ENCODE peak calls at places on chromosomes 7 and 10, in six cellular contexts. U is transverse colon, W is upper lobe of left lung, S is HCT116, R is spleen, D is H1. N is an unnamed sample.

GRCh38 chr10:119602241-119603095 is 5.7 kb upstream of the TIAL1 start:
- DNase-seq in W (no peak), R (peak), S (peak), U (peak), D (peak), N (no peak)

GRCh38 chr7:27723086-27723485 is 16.9 kb upstream of the TAX1BP1 start:
- DNase-seq in W (no peak), S (no peak), R (no peak), D (no peak), U (no peak), N (peak)

GRCh38 chr7:75739796-75740672 is 1.3 kb upstream of the HIP1 start:
- DNase-seq in U (no peak), W (no peak), D (no peak), S (no peak), R (no peak), N (no peak)

GRCh38 chr7:70681847-70682350 is 450.0 kb upstream of the GALNT17 start:
- DNase-seq in S (no peak), W (no peak), U (no peak), D (no peak), R (no peak), N (no peak)

GRCh38 chr10:7408003-7408493 is 2.8 kb downstream of the SFMBT2 start:
- DNase-seq in W (peak), S (no peak), R (peak), U (peak), D (peak), N (no peak)

GRCh38 chr10:60883187-60883586 is 60.8 kb downstream of the RHOBTB1 start:
- DNase-seq in D (no peak), U (peak), W (no peak), S (peak), R (no peak), N (peak)

GRCh38 chr7:50303894-50304157 is 690 bp upstream of the IKZF1 start:
- DNase-seq in U (no peak), R (peak), W (peak), D (no peak), S (no peak), N (no peak)

GRCh38 chr10:17836917-17837316 is 27.8 kb downstream of the MRC1 start:
- DNase-seq in R (no peak), D (peak), W (no peak), S (no peak), U (peak), N (peak)

GRCh38 chr7:50739744-50740455 is 42.8 kb downstream of the GRB10 start:
- DNase-seq in W (no peak), U (no peak), D (no peak), S (no peak), R (peak), N (no peak)

GRCh38 chr7:122092964-122093797 is 50.9 kb downstream of the AASS start:
- DNase-seq in D (peak), U (peak), S (peak), W (no peak), R (no peak), N (peak)

GRCh38 chr10:21526184-21526951 is 886 bp upstream of the SKIDA1 start:
- DNase-seq in U (peak), D (peak), R (peak), S (no peak), W (peak), N (peak)

GRCh38 chr7:45347804-45348203 is 190.2 kb downstream of the RAMP3 start:
- DNase-seq in U (no peak), W (no peak), R (no peak), S (no peak), D (no peak), N (no peak)

GRCh38 chr10:109698888-109699685 is 224.2 kb downstream of the XPNPEP1 start:
- DNase-seq in S (no peak), U (no peak), D (no peak), R (no peak), W (no peak), N (no peak)

GRCh38 chr7:103928581-103928980 is 60.9 kb downstream of the RELN start:
- DNase-seq in S (no peak), W (no peak), U (no peak), R (no peak), D (no peak), N (no peak)

GRCh38 chr10:110365356-110366143 is 60.8 kb upstream of the SMNDC1 start:
- DNase-seq in S (no peak), W (no peak), D (no peak), U (no peak), R (no peak), N (no peak)

GRCh38 chr10:12788277-12788676 is 213.2 kb downstream of the CCDC3 start:
- DNase-seq in S (no peak), W (no peak), R (no peak), D (no peak), U (no peak), N (no peak)

GRCh38 chr10:17910144-17910789 is 41.5 kb upstream of the SLC39A12 start:
- DNase-seq in S (peak), U (peak), R (no peak), W (no peak), D (peak), N (no peak)

GRCh38 chr10:111873041-111873440 is 310.5 kb downstream of the GPAM start:
- DNase-seq in D (no peak), S (no peak), R (no peak), U (no peak), W (no peak), N (no peak)

GRCh38 chr7:143172354-143172753 is 10.9 kb upstream of the TAS2R39 start:
- DNase-seq in U (peak), W (peak), D (no peak), S (no peak), R (no peak), N (peak)

GRCh38 chr7:32941181-32941995 is 15.9 kb upstream of the FKBP9 start:
- DNase-seq in U (no peak), D (no peak), S (no peak), W (no peak), R (no peak), N (no peak)

GRCh38 chr10:75111906-75112703 is 649 bp downstream of the SAMD8 start:
- DNase-seq in U (peak), W (peak), D (peak), R (peak), S (peak), N (peak)

GRCh38 chr7:1314021-1314907 is 81.6 kb downstream of the UNCX start:
- DNase-seq in D (peak), S (no peak), U (no peak), W (peak), R (peak), N (no peak)

GRCh38 chr10:19488592-19489280 is 327.5 kb upstream of the PLXDC2 start:
- DNase-seq in R (peak), D (peak), S (no peak), W (peak), U (peak), N (no peak)

GRCh38 chr7:151428393-151429231 is 11.3 kb downstream of the CRYGN start:
- DNase-seq in U (no peak), R (peak), S (no peak), D (peak), W (peak), N (no peak)

GRCh38 chr10:47040041-47040491 is 128.8 kb downstream of the PTPN20 start:
- DNase-seq in U (no peak), D (no peak), S (no peak), R (peak), W (no peak), N (no peak)

GRCh38 chr7:23383225-23383624 is 84.1 kb downstream of the MALSU1 start:
- DNase-seq in R (no peak), S (no peak), U (no peak), D (no peak), W (no peak), N (no peak)

GRCh38 chr10:119393421-119393820 is 149.1 kb downstream of the RGS10 start:
- DNase-seq in D (no peak), W (no peak), S (no peak), U (no peak), R (no peak), N (no peak)

GRCh38 chr10:43236176-43236850 is 30.6 kb downstream of the RASGEF1A start:
- DNase-seq in U (no peak), D (no peak), S (no peak), R (no peak), W (no peak), N (no peak)

GRCh38 chr7:108190891-108191290 is 60.7 kb upstream of the LAMB4 start:
- DNase-seq in D (no peak), W (no peak), R (no peak), U (no peak), S (no peak), N (no peak)

GRCh38 chr10:49135575-49136313 is 1.9 kb upstream of the FAM170B start:
- DNase-seq in R (no peak), U (no peak), D (no peak), S (no peak), W (no peak), N (no peak)

GRCh38 chr7:137091396-137091795 is 222.9 kb downstream of the CHRM2 start:
- DNase-seq in R (no peak), D (no peak), U (no peak), S (no peak), W (no peak), N (no peak)

GRCh38 chr7:6533893-6534804 is 17.1 kb downstream of the GRID2IP start:
- DNase-seq in W (no peak), U (peak), R (no peak), D (no peak), S (no peak), N (no peak)

GRCh38 chr10:78263521-78263988 is 229.9 kb downstream of the RPS24 start:
- DNase-seq in U (no peak), W (no peak), S (no peak), D (no peak), R (peak), N (no peak)

GRCh38 chr7:32489788-32490126 is 423 bp downstream of the LSM5 start:
- DNase-seq in D (no peak), W (no peak), S (no peak), R (no peak), U (no peak), N (no peak)

GRCh38 chr7:35405461-35405860 is 151.6 kb upstream of the TBX20 start:
- DNase-seq in D (no peak), U (no peak), S (no peak), R (no peak), W (no peak), N (no peak)

GRCh38 chr10:8298871-8299570 is 244.5 kb downstream of the GATA3 start:
- DNase-seq in U (no peak), S (no peak), R (no peak), D (no peak), W (no peak), N (no peak)

GRCh38 chr7:143408686-143409551 is at the start of gene EPHA1:
- DNase-seq in R (no peak), U (peak), S (peak), W (peak), D (peak), N (peak)

DNA sequence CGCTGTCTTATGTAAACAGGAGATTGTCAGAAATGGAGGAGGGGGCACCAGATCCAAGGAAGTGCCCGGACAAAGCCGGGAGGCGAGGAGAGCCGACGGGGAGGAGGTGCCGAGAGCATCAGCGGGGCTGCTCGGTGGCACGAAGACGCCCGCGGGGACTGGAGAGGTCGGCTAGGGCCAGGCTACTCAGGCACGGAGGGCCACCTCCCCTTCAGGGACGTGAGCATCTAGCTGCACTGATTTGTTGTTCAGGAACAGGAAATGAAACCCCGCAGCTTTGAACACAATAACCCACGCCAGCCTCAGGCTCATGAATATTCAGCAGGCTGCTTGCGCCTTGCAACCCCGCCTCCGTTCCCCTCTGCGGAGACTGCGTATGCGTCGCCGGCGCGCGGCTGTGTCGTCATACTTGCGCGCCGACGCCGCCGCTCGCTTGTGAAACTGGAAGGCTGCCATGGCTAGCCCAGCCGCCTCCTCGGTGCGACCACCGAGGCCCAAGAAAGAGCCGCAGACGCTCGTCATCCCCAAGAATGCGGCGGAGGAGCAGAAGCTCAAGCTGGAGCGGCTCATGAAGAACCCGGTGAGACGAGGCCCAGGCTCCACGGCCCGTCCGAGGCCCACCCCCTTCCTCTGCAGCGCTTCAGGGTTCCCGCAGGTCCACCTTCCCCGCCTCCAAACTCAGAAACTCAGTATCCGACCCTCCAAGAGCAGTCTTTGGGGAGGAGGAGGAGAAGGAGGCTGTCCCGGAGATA is at the start of gene PRKRIP1:
- DNase-seq in S (peak), W (peak), R (peak), D (peak), U (peak), N (peak)
- TF ChIP-seq POLR2A in S (no peak), W (peak), R (no peak), D (peak), U (peak), N (no peak)

GRCh38 chr10:69320521-69320920 is 42.2 kb downstream of the HK1 start:
- DNase-seq in D (no peak), W (no peak), R (peak), S (no peak), U (no peak), N (no peak)

GRCh38 chr10:69317175-69318086 is 39.1 kb downstream of the HK1 start:
- DNase-seq in R (peak), W (no peak), D (no peak), S (no peak), U (no peak), N (no peak)

GRCh38 chr10:69318087-69318996 is 40.0 kb downstream of the HK1 start:
- DNase-seq in W (peak), U (peak), R (peak), D (peak), S (peak), N (peak)

GRCh38 chr10:69319911-69320316 is 41.6 kb downstream of the HK1 start:
- DNase-seq in S (no peak), R (peak), D (no peak), W (no peak), U (no peak), N (no peak)

DNA sequence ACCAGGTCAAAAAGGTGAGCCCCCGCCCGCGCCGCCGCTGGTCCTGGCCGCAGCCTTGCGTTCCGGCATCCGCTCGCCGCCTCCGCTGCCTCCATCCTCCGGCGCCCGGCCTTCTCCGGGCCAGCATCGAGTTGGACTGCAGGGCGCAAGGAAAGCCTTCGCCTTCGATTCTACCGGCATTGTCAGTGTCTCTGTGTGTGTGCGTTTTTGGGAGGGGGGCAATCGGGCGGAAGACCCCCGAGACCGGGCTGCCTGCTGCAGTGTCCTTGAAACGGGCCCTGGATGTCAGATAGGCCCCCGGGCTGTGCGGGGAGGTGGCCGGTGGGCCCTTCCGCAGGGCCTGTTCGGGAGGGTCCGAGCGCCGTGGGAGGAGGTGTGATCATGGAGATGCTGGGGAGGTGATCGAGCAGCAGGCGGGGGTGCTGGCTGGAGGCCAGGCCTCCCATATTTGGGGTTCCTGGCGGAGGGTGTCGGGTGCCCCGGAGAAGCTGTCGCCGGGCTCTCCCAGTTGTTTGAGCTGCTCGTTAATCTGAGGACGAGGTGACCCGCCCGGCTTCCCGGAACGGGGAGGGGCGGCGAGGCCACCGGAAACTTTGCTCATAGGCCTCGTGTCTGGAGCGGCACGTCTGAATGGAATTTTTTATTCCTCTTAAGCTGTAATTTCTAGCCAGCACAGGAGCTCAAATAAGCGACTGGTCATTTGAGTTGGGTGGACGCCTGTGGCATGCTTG is 40.9 kb downstream of the HK1 start:
- DNase-seq in D (no peak), R (peak), U (peak), S (no peak), W (peak), N (peak)
- TF ChIP-seq POLR2AphosphoS5 in D (no peak), R (peak), U (peak), S (no peak), W (peak), N (peak)

GRCh38 chr7:132087421-132087820 is 488.8 kb downstream of the PLXNA4 start:
- DNase-seq in W (no peak), D (no peak), R (no peak), S (no peak), U (no peak), N (no peak)
- TF ChIP-seq CTCF in W (no peak), D (no peak), R (no peak), S (no peak), U (no peak), N (no peak)

DNA sequence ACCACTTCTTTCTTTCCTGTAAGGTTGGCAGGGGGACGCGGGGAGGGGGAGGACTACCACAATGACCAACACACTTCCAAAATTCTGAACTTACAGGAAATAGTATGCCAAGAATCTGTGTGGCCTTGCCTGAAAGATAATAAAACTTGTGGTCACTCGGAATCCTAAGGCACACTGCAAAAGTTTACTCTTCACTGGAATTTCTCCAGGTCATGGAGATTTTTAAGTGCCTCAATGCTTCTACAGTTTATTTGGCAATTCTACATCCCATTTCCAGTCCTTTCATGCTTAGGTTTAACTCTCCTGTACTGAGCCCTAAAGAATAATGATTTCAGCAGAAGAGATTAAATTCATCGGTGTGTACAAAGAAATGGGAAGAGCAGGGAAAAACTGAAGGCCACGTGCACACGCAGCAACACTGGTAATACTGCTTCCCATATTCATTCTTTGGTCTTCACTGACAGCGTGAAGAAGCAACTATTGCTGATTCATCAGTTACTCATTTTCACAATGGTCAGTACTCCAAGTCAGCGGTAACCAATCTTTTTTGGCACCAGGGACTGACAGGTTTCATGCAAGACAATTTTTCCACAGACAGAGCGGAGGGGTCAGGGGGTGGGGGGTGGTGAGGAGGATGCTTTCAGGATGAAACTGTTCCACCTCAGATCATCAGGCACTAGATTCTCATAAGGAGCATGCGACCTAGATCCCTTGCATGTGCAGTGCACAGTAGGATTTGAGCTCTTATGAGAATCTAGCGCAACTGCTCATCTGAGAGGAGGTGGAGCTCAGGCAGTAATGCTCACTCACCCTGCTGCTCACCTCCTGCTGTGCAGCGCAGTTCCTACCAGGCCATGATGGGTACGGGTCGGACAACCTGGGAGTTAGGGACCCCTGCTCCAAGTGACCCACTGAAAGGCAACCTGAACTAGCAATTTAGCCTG is 9.8 kb downstream of the LARP4B start:
- DNase-seq in S (no peak), W (no peak), U (no peak), R (no peak), D (no peak), N (no peak)
- TF ChIP-seq POLR2A in S (no peak), W (no peak), U (no peak), R (no peak), D (no peak), N (no peak)

GRCh38 chr7:156566812-156567549 is 73.6 kb upstream of the RNF32 start:
- DNase-seq in D (no peak), S (no peak), W (no peak), R (no peak), U (peak), N (no peak)
- TF ChIP-seq POLR2AphosphoS5 in D (no peak), S (no peak), W (no peak), R (no peak), U (peak), N (no peak)

GRCh38 chr10:3068968-3069737 is 1.8 kb downstream of the PFKP start:
- DNase-seq in S (no peak), W (peak), R (no peak), U (peak), D (no peak), N (no peak)

GRCh38 chr10:3067045-3067858 is at the start of gene PFKP:
- DNase-seq in W (peak), D (peak), U (peak), S (no peak), R (peak), N (no peak)

GRCh38 chr10:3069876-3070275 is 2.5 kb downstream of the PFKP start:
- DNase-seq in W (no peak), R (no peak), S (no peak), D (no peak), U (no peak), N (no peak)

GRCh38 chr10:3067859-3068179 is 471 bp downstream of the PFKP start:
- DNase-seq in D (peak), S (no peak), U (peak), W (peak), R (no peak), N (no peak)

GRCh38 chr10:3068201-3068967 is 1.0 kb downstream of the PFKP start:
- DNase-seq in W (peak), S (no peak), R (peak), D (peak), U (peak), N (peak)
- TF ChIP-seq CTCF in W (peak), S (no peak), R (no peak), D (no peak), U (peak), N (no peak)

N was measured in stomach.